ENCODE peak calls at places on chromosome 15, in six cellular contexts. O is HEK293T; U is central memory CD4-positive, alpha-beta T cell; T is AG04449; Q is NCI-H2081; I is amniotic stem cell. E is an unnamed sample.

GRCh38 chr15:44765036-44765435 is 28.7 kb downstream of the TRIM69 start:
- DNase-seq in O (no peak), I (no peak), U (no peak), T (no peak), Q (no peak), E (no peak)

GRCh38 chr15:37081985-37082384 is 18.4 kb downstream of the MEIS2 start:
- DNase-seq in O (no peak), I (no peak), Q (no peak), U (no peak), T (no peak), E (no peak)

GRCh38 chr15:33104276-33104675 is 90.2 kb downstream of the FMN1 start:
- DNase-seq in T (peak), U (peak), Q (no peak), I (peak), O (no peak), E (peak)

GRCh38 chr15:48062476-48062875 is 58.3 kb upstream of the SLC24A5 start:
- DNase-seq in O (peak), U (no peak), T (no peak), I (no peak), Q (peak), E (no peak)

GRCh38 chr15:89543389-89543788 is 31.9 kb upstream of the TICRR start:
- DNase-seq in Q (no peak), U (no peak), O (no peak), I (no peak), T (no peak), E (no peak)

GRCh38 chr15:82021992-82022391 is 23.8 kb downstream of the MEX3B start:
- DNase-seq in O (peak), T (no peak), Q (peak), U (no peak), I (no peak), E (peak)

GRCh38 chr15:92226020-92226612 is 167.6 kb upstream of the ST8SIA2 start:
- DNase-seq in O (peak), T (no peak), U (no peak), Q (no peak), I (no peak), E (no peak)

GRCh38 chr15:76932090-76932966 is 779 bp downstream of the RCN2 start:
- DNase-seq in I (no peak), U (peak), T (no peak), O (no peak), Q (no peak), E (no peak)

GRCh38 chr15:67774626-67775025 is 50.7 kb upstream of the SKOR1 start:
- DNase-seq in U (no peak), I (no peak), Q (no peak), O (no peak), T (no peak), E (no peak)

GRCh38 chr15:59456114-59456513 is 18.1 kb downstream of the FAM81A start:
- DNase-seq in I (no peak), O (no peak), Q (no peak), U (no peak), T (no peak), E (no peak)

GRCh38 chr15:29924750-29925149 is 102.5 kb upstream of the TJP1 start:
- DNase-seq in T (peak), I (no peak), Q (peak), U (no peak), O (peak), E (peak)

GRCh38 chr15:75203017-75203907 is 1.6 kb downstream of the C15orf39 start:
- DNase-seq in U (no peak), O (no peak), T (no peak), I (no peak), Q (no peak), E (no peak)